ENCODE peak calls at places on chromosomes 4 and X, in eight cellular contexts. R, W, C, Q, S, U, O and H are unnamed samples.
A peak's percentile ranks its signal among the peaks of the same experiment; 100 is the strongest.

GRCh38 chr4:8050555-8051206 is 107.9 kb downstream of the ABLIM2 start:
- DNase-seq in R (no peak), W (no peak), C (peak; percentile 9), Q (peak; percentile 19), S (peak; percentile 61), U (peak; percentile 85), O (peak; percentile 73), H (no peak)

GRCh38 chr4:114727426-114727825 is 128.8 kb downstream of the UGT8 start:
- DNase-seq in R (no peak), W (no peak), C (no peak), Q (no peak), S (no peak), U (no peak), O (no peak), H (no peak)

GRCh38 chr4:128917781-128918180 is 108.3 kb downstream of the JADE1 start:
- DNase-seq in R (no peak), W (no peak), C (no peak), Q (no peak), S (no peak), U (no peak), O (no peak), H (no peak)

GRCh38 chrX:2863646-2864045 is 34.9 kb downstream of the GYG2 start:
- DNase-seq in R (no peak), W (no peak), C (no peak), Q (no peak), S (no peak), U (no peak), O (no peak), H (no peak)

GRCh38 chrX:107537815-107538214 is 88.4 kb downstream of the FRMPD3 start:
- DNase-seq in R (peak; percentile 37), W (peak; percentile 32), C (no peak), Q (peak; percentile 44), S (peak; percentile 72), U (no peak), O (no peak), H (no peak)

GRCh38 chr4:183797041-183797444 is 108.1 kb upstream of the STOX2 start:
- DNase-seq in R (no peak), W (no peak), C (no peak), Q (no peak), S (peak; percentile 20), U (peak; percentile 50), O (no peak), H (peak; percentile 79)

GRCh38 chr4:16626945-16627344 is 271.5 kb downstream of the LDB2 start:
- DNase-seq in R (peak; percentile 88), W (no peak), C (peak; percentile 70), Q (no peak), S (no peak), U (no peak), O (no peak), H (no peak)

GRCh38 chrX:107676559-107677378 is 48.5 kb downstream of the PRPS1 start:
- DNase-seq in R (peak; percentile 92), W (peak; percentile 62), C (no peak), Q (peak; percentile 81), S (peak; percentile 84), U (peak; percentile 83), O (peak; percentile 61), H (peak; percentile 92)

GRCh38 chr4:53541577-53542206 is 49.6 kb downstream of the LNX1 start:
- DNase-seq in R (peak; percentile 88), W (no peak), C (peak; percentile 77), Q (no peak), S (no peak), U (no peak), O (no peak), H (no peak)

GRCh38 chr4:119315036-119315435 is 6.9 kb downstream of the FABP2 start:
- DNase-seq in R (peak; percentile 6), W (no peak), C (no peak), Q (no peak), S (no peak), U (no peak), O (no peak), H (no peak)

GRCh38 chrX:2690856-2691542 is at the start of gene CD99:
- DNase-seq in R (peak; percentile 68), W (peak; percentile 88), C (no peak), Q (no peak), S (peak; percentile 91), U (peak; percentile 97), O (peak; percentile 57), H (peak; percentile 97)

GRCh38 chr4:2219233-2219760 is 22.6 kb downstream of the HAUS3 start:
- DNase-seq in R (no peak), W (no peak), C (no peak), Q (no peak), S (no peak), U (no peak), O (no peak), H (no peak)

GRCh38 chrX:31117195-31117594 is 45.4 kb upstream of the FTHL17 start:
- DNase-seq in R (no peak), W (no peak), C (no peak), Q (no peak), S (no peak), U (no peak), O (no peak), H (no peak)

GRCh38 chr4:117640836-117641235 is 393.4 kb upstream of the NDST3 start:
- DNase-seq in R (no peak), W (no peak), C (no peak), Q (no peak), S (no peak), U (no peak), O (no peak), H (no peak)

GRCh38 chrX:118062048-118062789 is 54.4 kb downstream of the KLHL13 start:
- DNase-seq in R (no peak), W (no peak), C (no peak), Q (no peak), S (no peak), U (no peak), O (no peak), H (no peak)

GRCh38 chr4:98688416-98689290 is 30.2 kb upstream of the TSPAN5 start:
- DNase-seq in R (peak; percentile 76), W (peak; percentile 36), C (no peak), Q (no peak), S (no peak), U (no peak), O (no peak), H (no peak)

GRCh38 chr4:2689825-2690700 is 66.1 kb downstream of the TNIP2 start:
- DNase-seq in R (no peak), W (peak; percentile 14), C (no peak), Q (no peak), S (no peak), U (no peak), O (no peak), H (peak; percentile 90)

GRCh38 chrX:42079968-42080367 is 156.6 kb upstream of the CASK start:
- DNase-seq in R (no peak), W (no peak), C (no peak), Q (no peak), S (no peak), U (no peak), O (no peak), H (no peak)

GRCh38 chr4:122531038-122531437 is 74.5 kb upstream of the IL2 start:
- DNase-seq in R (no peak), W (no peak), C (no peak), Q (no peak), S (no peak), U (no peak), O (no peak), H (no peak)

GRCh38 chrX:18565727-18566126 is 106.2 kb downstream of the RS1 start:
- DNase-seq in R (no peak), W (no peak), C (no peak), Q (no peak), S (no peak), U (no peak), O (no peak), H (no peak)

GRCh38 chrX:23901065-23901464 is 6.7 kb downstream of the APOO start:
- DNase-seq in R (peak; percentile 84), W (no peak), C (no peak), Q (no peak), S (no peak), U (no peak), O (no peak), H (no peak)

GRCh38 chr4:184280104-184280503 is 62.4 kb upstream of the ENPP6 start:
- DNase-seq in R (no peak), W (no peak), C (no peak), Q (no peak), S (no peak), U (no peak), O (no peak), H (no peak)

GRCh38 chrX:318739-319578 is at the start of gene GTPBP6:
- DNase-seq in R (peak; percentile 100), W (peak; percentile 99), C (peak; percentile 100), Q (peak; percentile 99), S (peak; percentile 94), U (peak; percentile 100), O (peak; percentile 100), H (peak; percentile 100)

GRCh38 chr4:163748474-163748873 is 254.0 kb downstream of the TMA16 start:
- DNase-seq in R (peak; percentile 35), W (no peak), C (no peak), Q (peak; percentile 8), S (peak; percentile 16), U (no peak), O (no peak), H (no peak)

GRCh38 chr4:29309050-29309449 is 1411.1 kb upstream of the PCDH7 start:
- DNase-seq in R (no peak), W (no peak), C (no peak), Q (no peak), S (no peak), U (no peak), O (no peak), H (no peak)

GRCh38 chr4:24664956-24665355 is 80.6 kb upstream of the DHX15 start:
- DNase-seq in R (no peak), W (no peak), C (no peak), Q (no peak), S (no peak), U (no peak), O (no peak), H (no peak)

GRCh38 chrX:20042221-20042620 is 51.4 kb upstream of the BCLAF3 start:
- DNase-seq in R (no peak), W (no peak), C (no peak), Q (no peak), S (no peak), U (no peak), O (no peak), H (no peak)

GRCh38 chr4:158809611-158810486 is 41.0 kb downstream of the FNIP2 start:
- DNase-seq in R (peak; percentile 59), W (no peak), C (peak; percentile 91), Q (peak; percentile 73), S (peak; percentile 47), U (no peak), O (no peak), H (no peak)

GRCh38 chrX:4091046-4091760 is 377.8 kb upstream of the PRKX start:
- DNase-seq in R (no peak), W (no peak), C (no peak), Q (no peak), S (no peak), U (no peak), O (no peak), H (no peak)